ENCODE peak calls at places on chromosome 11, in four cellular contexts. X is NCI-H1048; B is mammary epithelial cell; T is activated CD8-positive, alpha-beta memory T cell treated with anti-CD3 and anti-CD28 coated beads, Interleukin-2, amount 10 ng/mL, durations not matched to agents 7 days and 5 days. V is an unnamed sample.

GRCh38 chr11:60168306-60168705 is 14.6 kb downstream of the MS4A6A start:
- DNase-seq in X (no peak), T (no peak), B (peak), V (no peak)

GRCh38 chr11:43172477-43172876 is 139.3 kb upstream of the API5 start:
- DNase-seq in X (no peak), T (no peak), B (no peak), V (peak)

GRCh38 chr11:117849781-117850414 is 25.4 kb upstream of the FXYD2 start:
- DNase-seq in B (no peak), T (peak), X (no peak), V (no peak)

GRCh38 chr11:100739636-100740035 is 52.5 kb downstream of the ARHGAP42 start:
- DNase-seq in T (no peak), X (no peak), B (no peak), V (no peak)

GRCh38 chr11:35367491-35367890 is 51.9 kb downstream of the SLC1A2 start:
- DNase-seq in T (no peak), B (no peak), X (no peak), V (no peak)

GRCh38 chr11:115610908-115611307 is 106.7 kb upstream of the CADM1 start:
- DNase-seq in T (no peak), B (no peak), X (no peak), V (no peak)

GRCh38 chr11:9748361-9748970 is 84.6 kb downstream of the SWAP70 start:
- DNase-seq in X (no peak), B (peak), T (peak), V (no peak)

GRCh38 chr11:125778728-125779127 is at the start of gene PATE2:
- DNase-seq in B (no peak), T (no peak), X (no peak), V (no peak)

GRCh38 chr11:110447897-110448522 is 18.3 kb downstream of the FDX1 start:
- DNase-seq in B (peak), T (no peak), X (no peak), V (no peak)

GRCh38 chr11:69696749-69697488 is 6.9 kb downstream of the FGF19 start:
- DNase-seq in B (no peak), T (no peak), X (no peak), V (no peak)

GRCh38 chr11:20451568-20451967 is 64.1 kb downstream of the PRMT3 start:
- DNase-seq in T (no peak), X (no peak), B (peak), V (no peak)